ENCODE peak calls at places on chromosomes 4 and X, in four cellular contexts. O is IMR-90, S is aorta, T is iPS DF 6.9. C is an unnamed sample.

GRCh38 chrX:11667286-11667685 is 1.6 kb upstream of the ARHGAP6 start:
- DNase-seq in O (no peak), S (no peak), T (no peak), C (no peak)

GRCh38 chrX:31371956-31372355 is 300.1 kb upstream of the FTHL17 start:
- DNase-seq in O (no peak), S (no peak), T (no peak), C (no peak)

GRCh38 chrX:9785944-9786741 is at the start of gene SHROOM2:
- DNase-seq in O (no peak), S (no peak), T (no peak), C (no peak)

GRCh38 chr4:105495667-105496066 is 21.8 kb upstream of the PPA2 start:
- DNase-seq in O (no peak), S (no peak), T (no peak), C (no peak)

GRCh38 chr4:158496030-158496741 is 25.5 kb upstream of the RXFP1 start:
- DNase-seq in O (no peak), S (no peak), T (peak), C (no peak)

GRCh38 chr4:112099701-112100289 is 45.5 kb upstream of the FAM241A start:
- DNase-seq in O (peak), S (no peak), T (peak), C (no peak)

GRCh38 chr4:147778942-147779341 is 47.1 kb downstream of the ARHGAP10 start:
- DNase-seq in O (no peak), S (no peak), T (no peak), C (no peak)

GRCh38 chr4:84995386-84995785 is 28.9 kb upstream of the WDFY3 start:
- DNase-seq in O (no peak), S (no peak), T (no peak), C (no peak)

GRCh38 chrX:119423631-119424030 is 24.5 kb downstream of the SLC25A43 start:
- DNase-seq in O (peak), S (no peak), T (no peak), C (no peak)

GRCh38 chr4:133152330-133152791 is 3.3 kb downstream of the PCDH10 start:
- DNase-seq in O (no peak), S (peak), T (no peak), C (peak)
- H3K4me3 ChIP-seq in O (no peak), S (peak), T (peak), C (peak)

GRCh38 chrX:136658151-136658550 is 10.2 kb downstream of the CD40LG start:
- DNase-seq in O (no peak), S (no peak), T (no peak), C (no peak)

GRCh38 chrX:136662104-136662503 is 14.1 kb downstream of the CD40LG start:
- DNase-seq in O (no peak), S (no peak), T (no peak), C (no peak)

GRCh38 chrX:136656596-136656995 is 8.6 kb downstream of the CD40LG start:
- DNase-seq in O (no peak), S (no peak), T (no peak), C (no peak)

GRCh38 chrX:136660896-136661295 is 12.9 kb downstream of the CD40LG start:
- DNase-seq in O (no peak), S (no peak), T (no peak), C (no peak)

DNA sequence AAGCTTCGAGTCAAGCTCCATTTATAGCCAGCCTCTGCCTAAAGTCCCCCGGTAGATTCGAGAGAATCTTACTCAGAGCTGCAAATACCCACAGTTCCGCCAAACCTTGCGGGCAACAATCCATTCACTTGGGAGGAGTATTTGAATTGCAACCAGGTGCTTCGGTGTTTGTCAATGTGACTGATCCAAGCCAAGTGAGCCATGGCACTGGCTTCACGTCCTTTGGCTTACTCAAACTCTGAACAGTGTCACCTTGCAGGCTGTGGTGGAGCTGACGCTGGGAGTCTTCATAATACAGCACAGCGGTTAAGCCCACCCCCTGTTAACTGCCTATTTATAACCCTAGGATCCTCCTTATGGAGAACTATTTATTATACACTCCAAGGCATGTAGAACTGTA is 11.2 kb downstream of the CD40LG start:
- DNase-seq in O (no peak), S (no peak), T (no peak), C (no peak)
- H3K4me3 ChIP-seq in O (no peak), S (no peak), T (no peak), C (no peak)

GRCh38 chr4:73453701-73454005 is 17.6 kb downstream of the AFP start:
- DNase-seq in O (no peak), S (no peak), T (no peak), C (no peak)
- H3K4me3 ChIP-seq in O (no peak), S (no peak), T (no peak), C (no peak)

GRCh38 chrX:1500701-1501624 is 36.0 kb downstream of the P2RY8 start:
- DNase-seq in O (no peak), S (peak), T (no peak), C (peak)
- H3K4me3 ChIP-seq in O (no peak), S (no peak), T (no peak), C (no peak)

GRCh38 chr4:140298001-140298400 is 75.4 kb upstream of the SCOC start:
- DNase-seq in O (no peak), S (no peak), T (no peak), C (no peak)

GRCh38 chr4:140296871-140297570 is 76.4 kb upstream of the SCOC start:
- DNase-seq in O (no peak), S (no peak), T (no peak), C (no peak)

GRCh38 chr4:140293979-140294378 is 79.5 kb upstream of the SCOC start:
- DNase-seq in O (no peak), S (no peak), T (no peak), C (no peak)

GRCh38 chr4:140300271-140300970 is 73.0 kb upstream of the SCOC start:
- DNase-seq in O (peak), S (no peak), T (no peak), C (no peak)

DNA sequence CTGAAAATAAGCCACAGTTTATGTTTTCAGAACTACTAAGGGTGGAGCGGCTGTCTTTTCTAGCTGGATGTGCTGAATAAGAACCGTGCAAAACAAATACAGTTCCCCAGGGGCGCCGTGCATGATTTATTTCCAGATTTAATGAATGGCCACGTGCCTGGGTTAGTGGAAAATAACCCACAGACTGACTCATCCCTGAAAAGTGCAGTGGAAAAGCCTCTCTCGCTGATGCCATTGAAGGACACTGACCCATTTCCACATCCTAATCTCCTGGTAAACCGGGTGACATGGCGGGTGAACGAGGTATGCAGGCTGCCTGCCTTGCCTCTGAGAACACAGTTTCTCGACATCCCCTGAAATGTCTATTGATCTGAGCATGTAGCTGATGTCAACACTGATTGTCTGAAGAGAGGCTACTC is 77.1 kb upstream of the SCOC start:
- DNase-seq in O (peak), S (peak), T (no peak), C (peak)
- H3K4me3 ChIP-seq in O (no peak), S (no peak), T (no peak), C (no peak)

GRCh38 chrX:103330601-103331397 is 760 bp downstream of the TCEAL7 start:
- DNase-seq in O (peak), S (no peak), T (no peak), C (no peak)
- H3K4me3 ChIP-seq in O (peak), S (no peak), T (peak), C (peak)

GRCh38 chr4:77454858-77455257 is 150.8 kb upstream of the CXCL13 start:
- DNase-seq in O (no peak), S (no peak), T (no peak), C (no peak)
- H3K4me3 ChIP-seq in O (no peak), S (no peak), T (no peak), C (no peak)

DNA sequence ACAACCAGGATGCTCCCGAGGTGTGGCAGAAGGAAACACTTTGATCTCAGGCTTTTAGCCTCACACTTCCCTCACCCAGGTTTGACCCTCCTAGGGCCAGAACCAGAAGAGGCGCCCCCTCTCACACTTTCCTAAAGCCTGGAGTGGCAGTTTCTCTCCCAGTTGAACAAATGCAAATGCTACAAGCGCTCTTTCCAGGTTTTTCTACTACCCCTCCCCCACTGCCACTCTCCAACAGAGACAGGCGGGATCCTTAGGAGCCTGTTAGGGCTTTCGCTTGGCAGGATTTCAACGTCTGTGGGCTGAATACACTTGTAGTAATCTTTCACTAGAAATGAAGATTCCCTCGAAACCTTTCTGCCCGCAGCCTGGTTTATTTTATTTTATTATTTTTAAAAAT is 2.4 kb downstream of the TSC22D3 start:
- DNase-seq in O (no peak), S (no peak), T (no peak), C (no peak)
- H3K4me3 ChIP-seq in O (no peak), S (no peak), T (no peak), C (peak)

GRCh38 chr4:182564966-182565365 is 321.8 kb downstream of the TENM3 start:
- DNase-seq in O (peak), S (no peak), T (no peak), C (no peak)

GRCh38 chr4:182556576-182556975 is 313.4 kb downstream of the TENM3 start:
- DNase-seq in O (peak), S (no peak), T (no peak), C (no peak)

GRCh38 chr4:182562350-182562749 is 319.1 kb downstream of the TENM3 start:
- DNase-seq in O (no peak), S (no peak), T (no peak), C (no peak)

GRCh38 chr4:182555997-182556418 is 312.8 kb downstream of the TENM3 start:
- DNase-seq in O (peak), S (no peak), T (peak), C (no peak)

GRCh38 chr4:182560358-182560757 is 317.2 kb downstream of the TENM3 start:
- DNase-seq in O (peak), S (no peak), T (peak), C (no peak)
- H3K4me3 ChIP-seq in O (peak), S (no peak), T (no peak), C (no peak)